ENCODE peak calls at places on chromosomes 4 and X, in ten cellular contexts. K is heart left ventricle, E is GM12865, Q is fibroblast of mammary gland, R is ascending aorta, Y is coronary artery, G is WTC11, F is Panc1, Z is mammary epithelial cell, P is Peyer's patch. M is an unnamed sample.

GRCh38 chrX:107935664-107936433 is 46.3 kb downstream of the TEX13B start:
- DNase-seq in K (peak), E (no peak), Q (peak), R (no peak), Y (no peak), G (peak), F (peak), Z (peak), P (no peak), M (no peak)

GRCh38 chrX:118257781-118258180 is 88.1 kb upstream of the WDR44 start:
- DNase-seq in K (no peak), E (no peak), Q (no peak), R (no peak), Y (no peak), G (no peak), F (no peak), Z (no peak), P (no peak), M (no peak)

GRCh38 chr4:153222790-153223417 is 18.7 kb downstream of the TRIM2 start:
- DNase-seq in K (peak), E (peak), Q (peak), R (peak), Y (peak), G (peak), F (no peak), Z (peak), P (peak), M (no peak)

GRCh38 chr4:58286335-58286734 is 1176.2 kb upstream of the IGFBP7 start:
- DNase-seq in K (no peak), E (no peak), Q (no peak), R (no peak), Y (no peak), G (no peak), F (no peak), Z (no peak), P (no peak), M (no peak)

GRCh38 chrX:112356031-112356430 is 273.5 kb upstream of the TRPC5 start:
- DNase-seq in K (no peak), E (no peak), Q (no peak), R (no peak), Y (no peak), G (no peak), F (no peak), Z (no peak), P (no peak), M (no peak)

GRCh38 chr4:80459918-80460473 is 124.5 kb downstream of the CFAP299 start:
- DNase-seq in K (no peak), E (no peak), Q (no peak), R (no peak), Y (no peak), G (no peak), F (no peak), Z (no peak), P (no peak), M (no peak)

GRCh38 chr4:80235451-80235850 is 31.0 kb upstream of the FGF5 start:
- DNase-seq in K (no peak), E (no peak), Q (peak), R (no peak), Y (no peak), G (no peak), F (peak), Z (no peak), P (no peak), M (peak)

GRCh38 chrX:88613338-88613737 is 133.7 kb upstream of the CPXCR1 start:
- DNase-seq in K (no peak), E (no peak), Q (peak), R (no peak), Y (no peak), G (no peak), F (no peak), Z (no peak), P (no peak), M (no peak)

GRCh38 chrX:24993887-24994286 is 21.9 kb downstream of the ARX start:
- DNase-seq in K (no peak), E (no peak), Q (no peak), R (no peak), Y (no peak), G (no peak), F (no peak), Z (no peak), P (no peak), M (no peak)

DNA sequence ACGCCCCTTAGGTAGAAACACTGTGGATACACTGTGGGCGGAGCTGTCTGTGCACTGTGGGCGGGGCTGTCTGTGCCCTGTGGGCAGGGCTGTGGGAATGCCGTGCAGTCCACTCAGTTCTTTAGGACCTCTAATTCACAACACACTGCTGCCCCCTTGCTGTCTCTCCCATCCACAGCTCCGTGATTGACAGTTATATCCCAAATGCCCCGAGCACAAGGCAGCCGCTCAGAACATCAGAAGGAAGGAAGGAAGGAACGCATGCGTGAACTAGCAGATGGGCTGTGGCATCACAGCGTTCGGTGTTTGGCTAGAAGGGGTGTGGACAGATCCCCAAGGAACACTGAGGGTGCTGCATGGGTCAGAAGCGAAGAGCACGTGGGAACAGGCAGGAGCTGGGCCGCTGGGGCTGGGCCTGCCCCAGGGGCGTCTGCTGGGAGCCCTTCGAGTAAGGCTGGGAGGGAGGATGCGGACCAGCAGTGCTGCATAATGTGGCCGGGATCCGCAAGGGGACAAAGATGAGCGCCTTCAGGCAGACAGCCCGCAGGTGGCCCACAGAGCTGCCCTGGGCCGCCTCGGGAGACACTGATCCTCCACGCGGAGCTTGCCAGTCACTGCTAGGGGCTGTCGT is 29.8 kb downstream of the ACOX3 start:
- DNase-seq in K (peak), E (no peak), Q (peak), R (no peak), Y (no peak), G (peak), F (no peak), Z (peak), P (peak), M (peak)
- TF ChIP-seq CTCF in K (peak), E (no peak), Q (peak), R (peak), Y (no peak), G (no peak), F (peak), Z (no peak), P (peak), M (peak)

GRCh38 chr4:65825121-65825520 is 154.8 kb upstream of the EPHA5 start:
- DNase-seq in K (no peak), E (no peak), Q (peak), R (no peak), Y (no peak), G (no peak), F (no peak), Z (peak), P (no peak), M (no peak)

GRCh38 chr4:65819192-65819591 is 148.9 kb upstream of the EPHA5 start:
- DNase-seq in K (no peak), E (no peak), Q (no peak), R (no peak), Y (no peak), G (no peak), F (no peak), Z (no peak), P (no peak), M (no peak)
- TF ChIP-seq CTCF in K (no peak), E (no peak), Q (no peak), R (no peak), Y (no peak), G (no peak), F (no peak), Z (no peak), P (no peak), M (no peak)

DNA sequence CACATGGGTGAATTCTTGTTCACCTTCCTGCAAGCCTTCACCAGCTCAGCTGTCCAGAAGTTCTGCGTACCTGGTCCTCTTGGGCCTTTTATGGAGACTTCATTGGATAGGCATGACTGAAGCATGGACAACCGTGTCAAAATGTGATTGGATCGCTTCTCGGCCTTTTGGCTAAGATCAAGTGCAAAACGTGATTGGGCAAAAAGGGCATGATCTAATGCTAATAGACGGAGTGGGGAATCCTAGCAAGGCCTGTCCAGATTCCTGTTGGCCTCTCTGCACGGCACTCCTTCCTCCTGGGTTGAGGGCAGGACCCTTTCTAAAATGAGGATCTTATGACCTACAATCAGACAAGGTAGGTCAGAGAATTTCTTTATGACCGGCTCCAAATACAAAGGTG is 24.9 kb downstream of the PRDX4 start:
- DNase-seq in K (no peak), E (no peak), Q (no peak), R (no peak), Y (no peak), G (no peak), F (no peak), Z (no peak), P (no peak), M (no peak)
- TF ChIP-seq CTCF in K (no peak), E (no peak), Q (no peak), R (no peak), Y (no peak), G (no peak), F (no peak), Z (no peak), P (no peak), M (no peak)

GRCh38 chr4:15343581-15343980 is 84.3 kb upstream of the C1QTNF7 start:
- DNase-seq in K (no peak), E (no peak), Q (peak), R (no peak), Y (no peak), G (no peak), F (no peak), Z (no peak), P (no peak), M (no peak)
- TF ChIP-seq CTCF in K (no peak), E (no peak), Q (no peak), R (no peak), Y (no peak), G (no peak), F (no peak), Z (no peak), P (no peak), M (no peak)

DNA sequence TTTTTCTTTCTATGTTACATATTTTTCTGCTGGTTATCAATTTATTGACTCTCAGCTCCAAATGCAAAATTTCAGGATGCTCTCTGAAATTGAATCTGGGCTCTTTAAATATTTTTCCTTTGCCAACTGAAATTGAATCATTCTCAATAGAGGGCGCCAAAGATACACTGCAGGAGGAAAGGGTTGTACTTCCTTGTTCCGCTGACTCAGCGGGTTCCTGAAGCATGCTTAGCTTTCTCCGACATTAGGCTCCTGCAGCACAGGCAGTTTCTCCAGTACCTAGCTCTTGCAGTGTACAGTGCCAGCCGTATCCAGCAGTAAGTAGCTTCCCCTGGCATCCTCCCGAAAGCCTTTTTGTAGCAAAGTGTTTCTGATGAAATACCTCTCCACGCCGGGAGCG is 28.8 kb upstream of the CFAP47 start:
- DNase-seq in K (no peak), E (peak), Q (peak), R (no peak), Y (no peak), G (peak), F (peak), Z (peak), P (no peak), M (no peak)
- TF ChIP-seq CTCF in K (peak), E (no peak), Q (peak), R (peak), Y (no peak), G (no peak), F (peak), Z (peak), P (peak), M (peak)